ENCODE peak calls at places on chromosomes 3 and 15, in nine cellular contexts. One of them, this sample, is unnamed.

GRCh38 chr15:63474810-63475316 is 29.5 kb upstream of the USP3 start:
- DNase-seq in non-pigmented ciliary epithelial cell: no peak
- DNase-seq in activated CD4-positive, alpha-beta memory T cell treated with anti-CD3 and anti-CD28 coated beads for 36 hours: peak; percentile 53
- DNase-seq in stimulated activated CD4-positive, alpha-beta T cell treated with anti-CD3 and anti-CD28 coated beads, Interleukin-12 subunit alpha, Interleukin-12 subunit beta, amount 100 ng/mL, for 48 hours: no peak
- DNase-seq in activated CD4-positive, CD25-positive, alpha-beta regulatory T cell treated with anti-CD3 and anti-CD28 coated beads, Interleukin-2, amount 50 U/mL, for 16 hours: no peak
- DNase-seq in AG08396: no peak
- DNase-seq in glutamatergic neuron: no peak
- DNase-seq in GM12865: peak; percentile 98
- DNase-seq in stimulated activated CD8-positive, alpha-beta memory T cell treated with anti-CD3 and anti-CD28 coated beads, Interleukin-4, amount 100 ng/mL, for 24 hours: no peak
- DNase-seq in this sample: no peak

GRCh38 chr3:39350714-39351113 is 21.2 kb downstream of the CCR8 start:
- DNase-seq in non-pigmented ciliary epithelial cell: no peak
- DNase-seq in activated CD4-positive, alpha-beta memory T cell treated with anti-CD3 and anti-CD28 coated beads for 36 hours: no peak
- DNase-seq in stimulated activated CD4-positive, alpha-beta T cell treated with anti-CD3 and anti-CD28 coated beads, Interleukin-12 subunit alpha, Interleukin-12 subunit beta, amount 100 ng/mL, for 48 hours: no peak
- DNase-seq in activated CD4-positive, CD25-positive, alpha-beta regulatory T cell treated with anti-CD3 and anti-CD28 coated beads, Interleukin-2, amount 50 U/mL, for 16 hours: no peak
- DNase-seq in AG08396: no peak
- DNase-seq in glutamatergic neuron: no peak
- DNase-seq in GM12865: no peak
- DNase-seq in stimulated activated CD8-positive, alpha-beta memory T cell treated with anti-CD3 and anti-CD28 coated beads, Interleukin-4, amount 100 ng/mL, for 24 hours: no peak
- DNase-seq in this sample: peak; percentile 94

GRCh38 chr15:47885921-47886320 is 168.6 kb downstream of the SEMA6D start:
- DNase-seq in non-pigmented ciliary epithelial cell: peak; percentile 41
- DNase-seq in activated CD4-positive, alpha-beta memory T cell treated with anti-CD3 and anti-CD28 coated beads for 36 hours: no peak
- DNase-seq in stimulated activated CD4-positive, alpha-beta T cell treated with anti-CD3 and anti-CD28 coated beads, Interleukin-12 subunit alpha, Interleukin-12 subunit beta, amount 100 ng/mL, for 48 hours: no peak
- DNase-seq in activated CD4-positive, CD25-positive, alpha-beta regulatory T cell treated with anti-CD3 and anti-CD28 coated beads, Interleukin-2, amount 50 U/mL, for 16 hours: no peak
- DNase-seq in AG08396: peak; percentile 27
- DNase-seq in glutamatergic neuron: no peak
- DNase-seq in GM12865: no peak
- DNase-seq in stimulated activated CD8-positive, alpha-beta memory T cell treated with anti-CD3 and anti-CD28 coated beads, Interleukin-4, amount 100 ng/mL, for 24 hours: no peak
- DNase-seq in this sample: no peak

GRCh38 chr3:26712211-26713026 is 89.8 kb downstream of the LRRC3B start:
- DNase-seq in non-pigmented ciliary epithelial cell: no peak
- DNase-seq in activated CD4-positive, alpha-beta memory T cell treated with anti-CD3 and anti-CD28 coated beads for 36 hours: no peak
- DNase-seq in stimulated activated CD4-positive, alpha-beta T cell treated with anti-CD3 and anti-CD28 coated beads, Interleukin-12 subunit alpha, Interleukin-12 subunit beta, amount 100 ng/mL, for 48 hours: peak; percentile 8
- DNase-seq in activated CD4-positive, CD25-positive, alpha-beta regulatory T cell treated with anti-CD3 and anti-CD28 coated beads, Interleukin-2, amount 50 U/mL, for 16 hours: no peak
- DNase-seq in AG08396: peak; percentile 3
- DNase-seq in glutamatergic neuron: no peak
- DNase-seq in GM12865: peak; percentile 39
- DNase-seq in stimulated activated CD8-positive, alpha-beta memory T cell treated with anti-CD3 and anti-CD28 coated beads, Interleukin-4, amount 100 ng/mL, for 24 hours: no peak
- DNase-seq in this sample: peak; percentile 82

GRCh38 chr3:63655519-63655918 is 3.0 kb downstream of the SNTN start:
- DNase-seq in non-pigmented ciliary epithelial cell: peak; percentile 80
- DNase-seq in activated CD4-positive, alpha-beta memory T cell treated with anti-CD3 and anti-CD28 coated beads for 36 hours: no peak
- DNase-seq in stimulated activated CD4-positive, alpha-beta T cell treated with anti-CD3 and anti-CD28 coated beads, Interleukin-12 subunit alpha, Interleukin-12 subunit beta, amount 100 ng/mL, for 48 hours: no peak
- DNase-seq in activated CD4-positive, CD25-positive, alpha-beta regulatory T cell treated with anti-CD3 and anti-CD28 coated beads, Interleukin-2, amount 50 U/mL, for 16 hours: no peak
- DNase-seq in AG08396: peak; percentile 25
- DNase-seq in glutamatergic neuron: no peak
- DNase-seq in GM12865: no peak
- DNase-seq in stimulated activated CD8-positive, alpha-beta memory T cell treated with anti-CD3 and anti-CD28 coated beads, Interleukin-4, amount 100 ng/mL, for 24 hours: no peak
- DNase-seq in this sample: no peak

GRCh38 chr3:164332856-164333802 is 745.2 kb downstream of the SI start:
- DNase-seq in non-pigmented ciliary epithelial cell: no peak
- DNase-seq in activated CD4-positive, alpha-beta memory T cell treated with anti-CD3 and anti-CD28 coated beads for 36 hours: no peak
- DNase-seq in stimulated activated CD4-positive, alpha-beta T cell treated with anti-CD3 and anti-CD28 coated beads, Interleukin-12 subunit alpha, Interleukin-12 subunit beta, amount 100 ng/mL, for 48 hours: no peak
- DNase-seq in activated CD4-positive, CD25-positive, alpha-beta regulatory T cell treated with anti-CD3 and anti-CD28 coated beads, Interleukin-2, amount 50 U/mL, for 16 hours: no peak
- DNase-seq in AG08396: no peak
- DNase-seq in glutamatergic neuron: no peak
- DNase-seq in GM12865: no peak
- DNase-seq in stimulated activated CD8-positive, alpha-beta memory T cell treated with anti-CD3 and anti-CD28 coated beads, Interleukin-4, amount 100 ng/mL, for 24 hours: no peak
- DNase-seq in this sample: no peak

GRCh38 chr3:190526787-190527767 is 13.2 kb downstream of the IL1RAP start:
- DNase-seq in non-pigmented ciliary epithelial cell: no peak
- DNase-seq in activated CD4-positive, alpha-beta memory T cell treated with anti-CD3 and anti-CD28 coated beads for 36 hours: no peak
- DNase-seq in stimulated activated CD4-positive, alpha-beta T cell treated with anti-CD3 and anti-CD28 coated beads, Interleukin-12 subunit alpha, Interleukin-12 subunit beta, amount 100 ng/mL, for 48 hours: no peak
- DNase-seq in activated CD4-positive, CD25-positive, alpha-beta regulatory T cell treated with anti-CD3 and anti-CD28 coated beads, Interleukin-2, amount 50 U/mL, for 16 hours: no peak
- DNase-seq in AG08396: no peak
- DNase-seq in glutamatergic neuron: no peak
- DNase-seq in GM12865: no peak
- DNase-seq in stimulated activated CD8-positive, alpha-beta memory T cell treated with anti-CD3 and anti-CD28 coated beads, Interleukin-4, amount 100 ng/mL, for 24 hours: no peak
- DNase-seq in this sample: no peak

GRCh38 chr3:52402101-52402521 is 42.8 kb downstream of the SEMA3G start:
- DNase-seq in non-pigmented ciliary epithelial cell: no peak
- DNase-seq in activated CD4-positive, alpha-beta memory T cell treated with anti-CD3 and anti-CD28 coated beads for 36 hours: no peak
- DNase-seq in stimulated activated CD4-positive, alpha-beta T cell treated with anti-CD3 and anti-CD28 coated beads, Interleukin-12 subunit alpha, Interleukin-12 subunit beta, amount 100 ng/mL, for 48 hours: no peak
- DNase-seq in activated CD4-positive, CD25-positive, alpha-beta regulatory T cell treated with anti-CD3 and anti-CD28 coated beads, Interleukin-2, amount 50 U/mL, for 16 hours: no peak
- DNase-seq in AG08396: no peak
- DNase-seq in glutamatergic neuron: peak; percentile 10
- DNase-seq in GM12865: no peak
- DNase-seq in stimulated activated CD8-positive, alpha-beta memory T cell treated with anti-CD3 and anti-CD28 coated beads, Interleukin-4, amount 100 ng/mL, for 24 hours: no peak
- DNase-seq in this sample: no peak

GRCh38 chr3:56702487-56703315 is 19.6 kb upstream of the TASOR start:
- DNase-seq in non-pigmented ciliary epithelial cell: peak; percentile 37
- DNase-seq in activated CD4-positive, alpha-beta memory T cell treated with anti-CD3 and anti-CD28 coated beads for 36 hours: peak; percentile 36
- DNase-seq in stimulated activated CD4-positive, alpha-beta T cell treated with anti-CD3 and anti-CD28 coated beads, Interleukin-12 subunit alpha, Interleukin-12 subunit beta, amount 100 ng/mL, for 48 hours: peak; percentile 56
- DNase-seq in activated CD4-positive, CD25-positive, alpha-beta regulatory T cell treated with anti-CD3 and anti-CD28 coated beads, Interleukin-2, amount 50 U/mL, for 16 hours: peak; percentile 36
- DNase-seq in AG08396: peak; percentile 60
- DNase-seq in glutamatergic neuron: no peak
- DNase-seq in GM12865: peak; percentile 78
- DNase-seq in stimulated activated CD8-positive, alpha-beta memory T cell treated with anti-CD3 and anti-CD28 coated beads, Interleukin-4, amount 100 ng/mL, for 24 hours: no peak
- DNase-seq in this sample: peak; percentile 70

GRCh38 chr15:82100116-82100795 is 54.4 kb upstream of the MEX3B start:
- DNase-seq in non-pigmented ciliary epithelial cell: no peak
- DNase-seq in activated CD4-positive, alpha-beta memory T cell treated with anti-CD3 and anti-CD28 coated beads for 36 hours: no peak
- DNase-seq in stimulated activated CD4-positive, alpha-beta T cell treated with anti-CD3 and anti-CD28 coated beads, Interleukin-12 subunit alpha, Interleukin-12 subunit beta, amount 100 ng/mL, for 48 hours: no peak
- DNase-seq in activated CD4-positive, CD25-positive, alpha-beta regulatory T cell treated with anti-CD3 and anti-CD28 coated beads, Interleukin-2, amount 50 U/mL, for 16 hours: no peak
- DNase-seq in AG08396: no peak
- DNase-seq in glutamatergic neuron: no peak
- DNase-seq in GM12865: no peak
- DNase-seq in stimulated activated CD8-positive, alpha-beta memory T cell treated with anti-CD3 and anti-CD28 coated beads, Interleukin-4, amount 100 ng/mL, for 24 hours: no peak
- DNase-seq in this sample: no peak

GRCh38 chr3:132911741-132912415 is 126.3 kb upstream of the TMEM108 start:
- DNase-seq in non-pigmented ciliary epithelial cell: no peak
- DNase-seq in activated CD4-positive, alpha-beta memory T cell treated with anti-CD3 and anti-CD28 coated beads for 36 hours: no peak
- DNase-seq in stimulated activated CD4-positive, alpha-beta T cell treated with anti-CD3 and anti-CD28 coated beads, Interleukin-12 subunit alpha, Interleukin-12 subunit beta, amount 100 ng/mL, for 48 hours: no peak
- DNase-seq in activated CD4-positive, CD25-positive, alpha-beta regulatory T cell treated with anti-CD3 and anti-CD28 coated beads, Interleukin-2, amount 50 U/mL, for 16 hours: no peak
- DNase-seq in AG08396: no peak
- DNase-seq in glutamatergic neuron: no peak
- DNase-seq in GM12865: no peak
- DNase-seq in stimulated activated CD8-positive, alpha-beta memory T cell treated with anti-CD3 and anti-CD28 coated beads, Interleukin-4, amount 100 ng/mL, for 24 hours: no peak
- DNase-seq in this sample: peak; percentile 75

GRCh38 chr3:136350132-136350531 is 100.0 kb downstream of the PCCB start:
- DNase-seq in non-pigmented ciliary epithelial cell: peak; percentile 80
- DNase-seq in activated CD4-positive, alpha-beta memory T cell treated with anti-CD3 and anti-CD28 coated beads for 36 hours: no peak
- DNase-seq in stimulated activated CD4-positive, alpha-beta T cell treated with anti-CD3 and anti-CD28 coated beads, Interleukin-12 subunit alpha, Interleukin-12 subunit beta, amount 100 ng/mL, for 48 hours: no peak
- DNase-seq in activated CD4-positive, CD25-positive, alpha-beta regulatory T cell treated with anti-CD3 and anti-CD28 coated beads, Interleukin-2, amount 50 U/mL, for 16 hours: no peak
- DNase-seq in AG08396: peak; percentile 72
- DNase-seq in glutamatergic neuron: no peak
- DNase-seq in GM12865: no peak
- DNase-seq in stimulated activated CD8-positive, alpha-beta memory T cell treated with anti-CD3 and anti-CD28 coated beads, Interleukin-4, amount 100 ng/mL, for 24 hours: no peak
- DNase-seq in this sample: no peak

GRCh38 chr3:193301441-193301840 is 60.4 kb downstream of the PLAAT1 start:
- DNase-seq in non-pigmented ciliary epithelial cell: no peak
- DNase-seq in activated CD4-positive, alpha-beta memory T cell treated with anti-CD3 and anti-CD28 coated beads for 36 hours: no peak
- DNase-seq in stimulated activated CD4-positive, alpha-beta T cell treated with anti-CD3 and anti-CD28 coated beads, Interleukin-12 subunit alpha, Interleukin-12 subunit beta, amount 100 ng/mL, for 48 hours: no peak
- DNase-seq in activated CD4-positive, CD25-positive, alpha-beta regulatory T cell treated with anti-CD3 and anti-CD28 coated beads, Interleukin-2, amount 50 U/mL, for 16 hours: no peak
- DNase-seq in AG08396: no peak
- DNase-seq in glutamatergic neuron: no peak
- DNase-seq in GM12865: no peak
- DNase-seq in stimulated activated CD8-positive, alpha-beta memory T cell treated with anti-CD3 and anti-CD28 coated beads, Interleukin-4, amount 100 ng/mL, for 24 hours: no peak
- DNase-seq in this sample: no peak

GRCh38 chr15:85583404-85584390 is 203.3 kb downstream of the AKAP13 start:
- DNase-seq in non-pigmented ciliary epithelial cell: peak; percentile 41
- DNase-seq in activated CD4-positive, alpha-beta memory T cell treated with anti-CD3 and anti-CD28 coated beads for 36 hours: peak; percentile 71
- DNase-seq in stimulated activated CD4-positive, alpha-beta T cell treated with anti-CD3 and anti-CD28 coated beads, Interleukin-12 subunit alpha, Interleukin-12 subunit beta, amount 100 ng/mL, for 48 hours: no peak
- DNase-seq in activated CD4-positive, CD25-positive, alpha-beta regulatory T cell treated with anti-CD3 and anti-CD28 coated beads, Interleukin-2, amount 50 U/mL, for 16 hours: no peak
- DNase-seq in AG08396: no peak
- DNase-seq in glutamatergic neuron: no peak
- DNase-seq in GM12865: peak; percentile 93
- DNase-seq in stimulated activated CD8-positive, alpha-beta memory T cell treated with anti-CD3 and anti-CD28 coated beads, Interleukin-4, amount 100 ng/mL, for 24 hours: no peak
- DNase-seq in this sample: peak; percentile 19

GRCh38 chr15:71610991-71611720 is 199.2 kb upstream of the NR2E3 start:
- DNase-seq in non-pigmented ciliary epithelial cell: no peak
- DNase-seq in activated CD4-positive, alpha-beta memory T cell treated with anti-CD3 and anti-CD28 coated beads for 36 hours: no peak
- DNase-seq in stimulated activated CD4-positive, alpha-beta T cell treated with anti-CD3 and anti-CD28 coated beads, Interleukin-12 subunit alpha, Interleukin-12 subunit beta, amount 100 ng/mL, for 48 hours: no peak
- DNase-seq in activated CD4-positive, CD25-positive, alpha-beta regulatory T cell treated with anti-CD3 and anti-CD28 coated beads, Interleukin-2, amount 50 U/mL, for 16 hours: no peak
- DNase-seq in AG08396: no peak
- DNase-seq in glutamatergic neuron: no peak
- DNase-seq in GM12865: no peak
- DNase-seq in stimulated activated CD8-positive, alpha-beta memory T cell treated with anti-CD3 and anti-CD28 coated beads, Interleukin-4, amount 100 ng/mL, for 24 hours: no peak
- DNase-seq in this sample: no peak

GRCh38 chr15:66586155-66586976 is 20.6 kb upstream of the LCTL start:
- DNase-seq in non-pigmented ciliary epithelial cell: no peak
- DNase-seq in activated CD4-positive, alpha-beta memory T cell treated with anti-CD3 and anti-CD28 coated beads for 36 hours: no peak
- DNase-seq in stimulated activated CD4-positive, alpha-beta T cell treated with anti-CD3 and anti-CD28 coated beads, Interleukin-12 subunit alpha, Interleukin-12 subunit beta, amount 100 ng/mL, for 48 hours: no peak
- DNase-seq in activated CD4-positive, CD25-positive, alpha-beta regulatory T cell treated with anti-CD3 and anti-CD28 coated beads, Interleukin-2, amount 50 U/mL, for 16 hours: no peak
- DNase-seq in AG08396: no peak
- DNase-seq in glutamatergic neuron: no peak
- DNase-seq in GM12865: no peak
- DNase-seq in stimulated activated CD8-positive, alpha-beta memory T cell treated with anti-CD3 and anti-CD28 coated beads, Interleukin-4, amount 100 ng/mL, for 24 hours: no peak
- DNase-seq in this sample: no peak

GRCh38 chr3:123053107-123053506 is 13.7 kb upstream of the PDIA5 start:
- DNase-seq in non-pigmented ciliary epithelial cell: no peak
- DNase-seq in activated CD4-positive, alpha-beta memory T cell treated with anti-CD3 and anti-CD28 coated beads for 36 hours: no peak
- DNase-seq in stimulated activated CD4-positive, alpha-beta T cell treated with anti-CD3 and anti-CD28 coated beads, Interleukin-12 subunit alpha, Interleukin-12 subunit beta, amount 100 ng/mL, for 48 hours: no peak
- DNase-seq in activated CD4-positive, CD25-positive, alpha-beta regulatory T cell treated with anti-CD3 and anti-CD28 coated beads, Interleukin-2, amount 50 U/mL, for 16 hours: no peak
- DNase-seq in AG08396: no peak
- DNase-seq in glutamatergic neuron: no peak
- DNase-seq in GM12865: no peak
- DNase-seq in stimulated activated CD8-positive, alpha-beta memory T cell treated with anti-CD3 and anti-CD28 coated beads, Interleukin-4, amount 100 ng/mL, for 24 hours: no peak
- DNase-seq in this sample: no peak

GRCh38 chr3:45852828-45853227 is 10.9 kb upstream of the LZTFL1 start:
- DNase-seq in non-pigmented ciliary epithelial cell: no peak
- DNase-seq in activated CD4-positive, alpha-beta memory T cell treated with anti-CD3 and anti-CD28 coated beads for 36 hours: no peak
- DNase-seq in stimulated activated CD4-positive, alpha-beta T cell treated with anti-CD3 and anti-CD28 coated beads, Interleukin-12 subunit alpha, Interleukin-12 subunit beta, amount 100 ng/mL, for 48 hours: no peak
- DNase-seq in activated CD4-positive, CD25-positive, alpha-beta regulatory T cell treated with anti-CD3 and anti-CD28 coated beads, Interleukin-2, amount 50 U/mL, for 16 hours: no peak
- DNase-seq in AG08396: no peak
- DNase-seq in glutamatergic neuron: no peak
- DNase-seq in GM12865: peak; percentile 80
- DNase-seq in stimulated activated CD8-positive, alpha-beta memory T cell treated with anti-CD3 and anti-CD28 coated beads, Interleukin-4, amount 100 ng/mL, for 24 hours: no peak
- DNase-seq in this sample: no peak

GRCh38 chr3:180983136-180983535 is 6.4 kb downstream of the DNAJC19 start:
- DNase-seq in non-pigmented ciliary epithelial cell: no peak
- DNase-seq in activated CD4-positive, alpha-beta memory T cell treated with anti-CD3 and anti-CD28 coated beads for 36 hours: no peak
- DNase-seq in stimulated activated CD4-positive, alpha-beta T cell treated with anti-CD3 and anti-CD28 coated beads, Interleukin-12 subunit alpha, Interleukin-12 subunit beta, amount 100 ng/mL, for 48 hours: no peak
- DNase-seq in activated CD4-positive, CD25-positive, alpha-beta regulatory T cell treated with anti-CD3 and anti-CD28 coated beads, Interleukin-2, amount 50 U/mL, for 16 hours: no peak
- DNase-seq in AG08396: no peak
- DNase-seq in glutamatergic neuron: no peak
- DNase-seq in GM12865: no peak
- DNase-seq in stimulated activated CD8-positive, alpha-beta memory T cell treated with anti-CD3 and anti-CD28 coated beads, Interleukin-4, amount 100 ng/mL, for 24 hours: no peak
- DNase-seq in this sample: no peak

GRCh38 chr3:171661484-171661883 is 148.8 kb downstream of the PLD1 start:
- DNase-seq in non-pigmented ciliary epithelial cell: no peak
- DNase-seq in activated CD4-positive, alpha-beta memory T cell treated with anti-CD3 and anti-CD28 coated beads for 36 hours: no peak
- DNase-seq in stimulated activated CD4-positive, alpha-beta T cell treated with anti-CD3 and anti-CD28 coated beads, Interleukin-12 subunit alpha, Interleukin-12 subunit beta, amount 100 ng/mL, for 48 hours: no peak
- DNase-seq in activated CD4-positive, CD25-positive, alpha-beta regulatory T cell treated with anti-CD3 and anti-CD28 coated beads, Interleukin-2, amount 50 U/mL, for 16 hours: no peak
- DNase-seq in AG08396: no peak
- DNase-seq in glutamatergic neuron: no peak
- DNase-seq in GM12865: no peak
- DNase-seq in stimulated activated CD8-positive, alpha-beta memory T cell treated with anti-CD3 and anti-CD28 coated beads, Interleukin-4, amount 100 ng/mL, for 24 hours: no peak
- DNase-seq in this sample: no peak

GRCh38 chr15:101025896-101026631 is 106.9 kb downstream of the LRRK1 start:
- DNase-seq in non-pigmented ciliary epithelial cell: no peak
- DNase-seq in activated CD4-positive, alpha-beta memory T cell treated with anti-CD3 and anti-CD28 coated beads for 36 hours: no peak
- DNase-seq in stimulated activated CD4-positive, alpha-beta T cell treated with anti-CD3 and anti-CD28 coated beads, Interleukin-12 subunit alpha, Interleukin-12 subunit beta, amount 100 ng/mL, for 48 hours: no peak
- DNase-seq in activated CD4-positive, CD25-positive, alpha-beta regulatory T cell treated with anti-CD3 and anti-CD28 coated beads, Interleukin-2, amount 50 U/mL, for 16 hours: no peak
- DNase-seq in AG08396: no peak
- DNase-seq in glutamatergic neuron: no peak
- DNase-seq in GM12865: no peak
- DNase-seq in stimulated activated CD8-positive, alpha-beta memory T cell treated with anti-CD3 and anti-CD28 coated beads, Interleukin-4, amount 100 ng/mL, for 24 hours: no peak
- DNase-seq in this sample: no peak

GRCh38 chr3:170606675-170607074 is 20.8 kb upstream of the SLC7A14 start:
- DNase-seq in non-pigmented ciliary epithelial cell: no peak
- DNase-seq in activated CD4-positive, alpha-beta memory T cell treated with anti-CD3 and anti-CD28 coated beads for 36 hours: no peak
- DNase-seq in stimulated activated CD4-positive, alpha-beta T cell treated with anti-CD3 and anti-CD28 coated beads, Interleukin-12 subunit alpha, Interleukin-12 subunit beta, amount 100 ng/mL, for 48 hours: no peak
- DNase-seq in activated CD4-positive, CD25-positive, alpha-beta regulatory T cell treated with anti-CD3 and anti-CD28 coated beads, Interleukin-2, amount 50 U/mL, for 16 hours: no peak
- DNase-seq in AG08396: no peak
- DNase-seq in glutamatergic neuron: no peak
- DNase-seq in GM12865: no peak
- DNase-seq in stimulated activated CD8-positive, alpha-beta memory T cell treated with anti-CD3 and anti-CD28 coated beads, Interleukin-4, amount 100 ng/mL, for 24 hours: no peak
- DNase-seq in this sample: no peak

GRCh38 chr15:94234300-94234699 is 2.9 kb downstream of the MCTP2 start:
- DNase-seq in non-pigmented ciliary epithelial cell: no peak
- DNase-seq in activated CD4-positive, alpha-beta memory T cell treated with anti-CD3 and anti-CD28 coated beads for 36 hours: peak; percentile 79
- DNase-seq in stimulated activated CD4-positive, alpha-beta T cell treated with anti-CD3 and anti-CD28 coated beads, Interleukin-12 subunit alpha, Interleukin-12 subunit beta, amount 100 ng/mL, for 48 hours: peak; percentile 55
- DNase-seq in activated CD4-positive, CD25-positive, alpha-beta regulatory T cell treated with anti-CD3 and anti-CD28 coated beads, Interleukin-2, amount 50 U/mL, for 16 hours: no peak
- DNase-seq in AG08396: no peak
- DNase-seq in glutamatergic neuron: no peak
- DNase-seq in GM12865: no peak
- DNase-seq in stimulated activated CD8-positive, alpha-beta memory T cell treated with anti-CD3 and anti-CD28 coated beads, Interleukin-4, amount 100 ng/mL, for 24 hours: peak; percentile 24
- DNase-seq in this sample: peak; percentile 39

GRCh38 chr15:88913850-88914169 is 631 bp upstream of the MFGE8 start:
- DNase-seq in non-pigmented ciliary epithelial cell: no peak
- DNase-seq in activated CD4-positive, alpha-beta memory T cell treated with anti-CD3 and anti-CD28 coated beads for 36 hours: no peak
- DNase-seq in stimulated activated CD4-positive, alpha-beta T cell treated with anti-CD3 and anti-CD28 coated beads, Interleukin-12 subunit alpha, Interleukin-12 subunit beta, amount 100 ng/mL, for 48 hours: no peak
- DNase-seq in activated CD4-positive, CD25-positive, alpha-beta regulatory T cell treated with anti-CD3 and anti-CD28 coated beads, Interleukin-2, amount 50 U/mL, for 16 hours: no peak
- DNase-seq in AG08396: no peak
- DNase-seq in glutamatergic neuron: no peak
- DNase-seq in GM12865: no peak
- DNase-seq in stimulated activated CD8-positive, alpha-beta memory T cell treated with anti-CD3 and anti-CD28 coated beads, Interleukin-4, amount 100 ng/mL, for 24 hours: no peak
- DNase-seq in this sample: no peak

GRCh38 chr3:58654466-58654865 is 12.1 kb downstream of the FAM3D start:
- DNase-seq in non-pigmented ciliary epithelial cell: no peak
- DNase-seq in activated CD4-positive, alpha-beta memory T cell treated with anti-CD3 and anti-CD28 coated beads for 36 hours: no peak
- DNase-seq in stimulated activated CD4-positive, alpha-beta T cell treated with anti-CD3 and anti-CD28 coated beads, Interleukin-12 subunit alpha, Interleukin-12 subunit beta, amount 100 ng/mL, for 48 hours: no peak
- DNase-seq in activated CD4-positive, CD25-positive, alpha-beta regulatory T cell treated with anti-CD3 and anti-CD28 coated beads, Interleukin-2, amount 50 U/mL, for 16 hours: no peak
- DNase-seq in AG08396: no peak
- DNase-seq in glutamatergic neuron: no peak
- DNase-seq in GM12865: no peak
- DNase-seq in stimulated activated CD8-positive, alpha-beta memory T cell treated with anti-CD3 and anti-CD28 coated beads, Interleukin-4, amount 100 ng/mL, for 24 hours: no peak
- DNase-seq in this sample: no peak

GRCh38 chr3:148681080-148681479 is 16.6 kb upstream of the AGTR1 start:
- DNase-seq in non-pigmented ciliary epithelial cell: no peak
- DNase-seq in activated CD4-positive, alpha-beta memory T cell treated with anti-CD3 and anti-CD28 coated beads for 36 hours: no peak
- DNase-seq in stimulated activated CD4-positive, alpha-beta T cell treated with anti-CD3 and anti-CD28 coated beads, Interleukin-12 subunit alpha, Interleukin-12 subunit beta, amount 100 ng/mL, for 48 hours: no peak
- DNase-seq in activated CD4-positive, CD25-positive, alpha-beta regulatory T cell treated with anti-CD3 and anti-CD28 coated beads, Interleukin-2, amount 50 U/mL, for 16 hours: no peak
- DNase-seq in AG08396: no peak
- DNase-seq in glutamatergic neuron: no peak
- DNase-seq in GM12865: no peak
- DNase-seq in stimulated activated CD8-positive, alpha-beta memory T cell treated with anti-CD3 and anti-CD28 coated beads, Interleukin-4, amount 100 ng/mL, for 24 hours: no peak
- DNase-seq in this sample: no peak

GRCh38 chr3:191331443-191331842 is 1.1 kb upstream of the UTS2B start:
- DNase-seq in non-pigmented ciliary epithelial cell: no peak
- DNase-seq in activated CD4-positive, alpha-beta memory T cell treated with anti-CD3 and anti-CD28 coated beads for 36 hours: no peak
- DNase-seq in stimulated activated CD4-positive, alpha-beta T cell treated with anti-CD3 and anti-CD28 coated beads, Interleukin-12 subunit alpha, Interleukin-12 subunit beta, amount 100 ng/mL, for 48 hours: no peak
- DNase-seq in activated CD4-positive, CD25-positive, alpha-beta regulatory T cell treated with anti-CD3 and anti-CD28 coated beads, Interleukin-2, amount 50 U/mL, for 16 hours: no peak
- DNase-seq in AG08396: peak; percentile 38
- DNase-seq in glutamatergic neuron: no peak
- DNase-seq in GM12865: no peak
- DNase-seq in stimulated activated CD8-positive, alpha-beta memory T cell treated with anti-CD3 and anti-CD28 coated beads, Interleukin-4, amount 100 ng/mL, for 24 hours: no peak
- DNase-seq in this sample: no peak

GRCh38 chr3:142445816-142446254 is 2.0 kb downstream of the XRN1 start:
- DNase-seq in non-pigmented ciliary epithelial cell: no peak
- DNase-seq in activated CD4-positive, alpha-beta memory T cell treated with anti-CD3 and anti-CD28 coated beads for 36 hours: peak; percentile 55
- DNase-seq in stimulated activated CD4-positive, alpha-beta T cell treated with anti-CD3 and anti-CD28 coated beads, Interleukin-12 subunit alpha, Interleukin-12 subunit beta, amount 100 ng/mL, for 48 hours: peak; percentile 18
- DNase-seq in activated CD4-positive, CD25-positive, alpha-beta regulatory T cell treated with anti-CD3 and anti-CD28 coated beads, Interleukin-2, amount 50 U/mL, for 16 hours: no peak
- DNase-seq in AG08396: peak; percentile 31
- DNase-seq in glutamatergic neuron: no peak
- DNase-seq in GM12865: peak; percentile 67
- DNase-seq in stimulated activated CD8-positive, alpha-beta memory T cell treated with anti-CD3 and anti-CD28 coated beads, Interleukin-4, amount 100 ng/mL, for 24 hours: no peak
- DNase-seq in this sample: peak; percentile 81

This sample was measured in OCI-M1.